ENCODE peak calls at places on chromosomes 4 and X, in five cellular contexts. M is pancreas, O is brain microvascular endothelial cell, Y is K562, N is RWPE1. G is an unnamed sample.

GRCh38 chr4:185896832-185897475 is 85.0 kb upstream of the SORBS2 start:
- DNase-seq in M (no peak), O (no peak), Y (no peak), N (no peak), G (no peak)

GRCh38 chr4:47913858-47914218 is 545 bp downstream of the NFXL1 start:
- DNase-seq in M (peak), O (no peak), Y (no peak), N (peak), G (peak)

GRCh38 chr4:39933689-39934590 is 43.8 kb downstream of the PDS5A start:
- DNase-seq in M (no peak), O (peak), Y (no peak), N (no peak), G (no peak)

GRCh38 chr4:11355224-11355623 is 73.5 kb downstream of the HS3ST1 start:
- DNase-seq in M (no peak), O (no peak), Y (no peak), N (no peak), G (no peak)

GRCh38 chr4:40745585-40745984 is 4.2 kb upstream of the NSUN7 start:
- DNase-seq in M (no peak), O (no peak), Y (no peak), N (no peak), G (no peak)

GRCh38 chr4:10123227-10124101 is 6.9 kb upstream of the WDR1 start:
- DNase-seq in M (no peak), O (peak), Y (no peak), N (no peak), G (peak)

GRCh38 chr4:88458091-88458740 is 1.3 kb downstream of the HERC5 start:
- DNase-seq in M (no peak), O (no peak), Y (no peak), N (no peak), G (no peak)

GRCh38 chrX:40065291-40066046 is 32.3 kb downstream of the BCOR start:
- DNase-seq in M (no peak), O (no peak), Y (no peak), N (no peak), G (no peak)

GRCh38 chrX:15468036-15468435 is 25.1 kb downstream of the PIR start:
- DNase-seq in M (no peak), O (peak), Y (no peak), N (peak), G (no peak)

GRCh38 chrX:15493118-15494082 is at the start of gene PIR:
- DNase-seq in M (peak), O (peak), Y (peak), N (peak), G (peak)

GRCh38 chr4:661231-661630 is 12.8 kb downstream of the ATP5ME start:
- DNase-seq in M (no peak), O (no peak), Y (no peak), N (no peak), G (no peak)

GRCh38 chr4:115042496-115042895 is 70.9 kb downstream of the NDST4 start:
- DNase-seq in M (no peak), O (no peak), Y (no peak), N (peak), G (no peak)

GRCh38 chr4:143397335-143397734 is 60.7 kb downstream of the GAB1 start:
- DNase-seq in M (no peak), O (no peak), Y (no peak), N (no peak), G (no peak)

GRCh38 chr4:121377065-121377464 is 3.8 kb downstream of the QRFPR start:
- DNase-seq in M (no peak), O (no peak), Y (no peak), N (no peak), G (no peak)

GRCh38 chr4:139668036-139668435 is 2.4 kb downstream of the MGST2 start:
- DNase-seq in M (no peak), O (no peak), Y (no peak), N (no peak), G (no peak)

GRCh38 chrX:110394653-110395052 is 36.0 kb downstream of the RTL9 start:
- DNase-seq in M (no peak), O (peak), Y (peak), N (peak), G (no peak)

GRCh38 chr4:25160714-25161598 is 707 bp upstream of the SEPSECS start:
- DNase-seq in M (no peak), O (no peak), Y (peak), N (peak), G (no peak)

GRCh38 chrX:47583240-47583861 is 1.1 kb downstream of the TIMP1 start:
- DNase-seq in M (no peak), O (no peak), Y (peak), N (no peak), G (no peak)

GRCh38 chr4:187238646-187239045 is 515.0 kb upstream of the FAT1 start:
- DNase-seq in M (no peak), O (no peak), Y (no peak), N (no peak), G (no peak)

GRCh38 chr4:8538703-8539567 is 41.3 kb upstream of the GPR78 start:
- DNase-seq in M (no peak), O (peak), Y (no peak), N (peak), G (no peak)
- H3K27ac ChIP-seq in M (no peak), O (no peak), Y (no peak), N (peak), G (no peak)

GRCh38 chr4:24033626-24034025 is 143.8 kb upstream of the PPARGC1A start:
- DNase-seq in M (no peak), O (no peak), Y (no peak), N (no peak), G (no peak)

GRCh38 chr4:24032371-24032989 is 142.6 kb upstream of the PPARGC1A start:
- DNase-seq in M (no peak), O (no peak), Y (no peak), N (no peak), G (no peak)
- TF ChIP-seq CTCF in M (no peak), O (peak), Y (peak), N (no peak), G (no peak)

GRCh38 chr4:165201806-165202205 is 5.6 kb upstream of the KLHL2 start:
- DNase-seq in M (no peak), O (no peak), Y (no peak), N (no peak), G (no peak)
- H3K27ac ChIP-seq in M (no peak), O (no peak), Y (no peak), N (no peak), G (no peak)

GRCh38 chrX:29911673-29912072 is 303.7 kb upstream of the MAGEB2 start:
- DNase-seq in M (no peak), O (no peak), Y (no peak), N (peak), G (no peak)
- TF ChIP-seq CTCF in M (no peak), O (no peak), Y (no peak), N (no peak), G (no peak)

GRCh38 chr4:113522433-113522832 is 239.1 kb downstream of the CAMK2D start:
- DNase-seq in M (no peak), O (no peak), Y (no peak), N (no peak), G (no peak)
- H3K27ac ChIP-seq in M (no peak), O (no peak), Y (no peak), N (no peak), G (no peak)

DNA sequence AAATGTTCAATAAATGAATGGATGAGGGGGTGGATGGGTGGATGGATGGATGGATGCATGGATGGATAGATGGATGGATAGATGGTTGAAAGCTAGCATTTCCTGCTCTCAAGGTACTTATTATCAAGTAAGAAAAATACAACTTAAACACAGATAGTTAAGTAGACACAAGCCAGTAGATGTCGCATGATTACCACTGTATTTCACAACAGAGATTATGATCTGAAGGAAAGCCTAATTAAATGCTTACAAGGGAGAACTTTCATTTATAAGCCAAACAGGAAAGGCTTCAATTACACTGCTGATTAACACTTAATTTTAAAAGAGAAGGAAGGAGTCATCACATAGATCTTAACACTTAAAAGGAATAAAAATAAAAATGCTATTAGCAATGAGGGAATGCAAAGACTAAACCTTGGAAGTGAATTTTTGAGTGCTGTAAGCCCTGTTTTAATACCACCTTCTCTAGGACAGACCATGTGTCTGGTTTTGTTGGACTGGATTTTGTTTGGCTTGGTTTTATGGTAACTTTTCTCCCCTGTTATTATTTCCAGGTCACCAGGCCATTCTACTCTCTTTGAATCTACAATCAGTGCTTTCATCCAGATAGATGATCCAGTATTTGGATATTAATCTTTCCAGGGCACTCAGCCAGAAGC is 75.4 kb upstream of the SLC39A8 start:
- DNase-seq in M (no peak), O (no peak), Y (no peak), N (no peak), G (no peak)
- TF ChIP-seq CTCF in M (no peak), O (no peak), Y (no peak), N (peak), G (peak)

GRCh38 chr4:172997217-172997609 is 171.4 kb upstream of the GALNT7 start:
- DNase-seq in M (no peak), O (no peak), Y (no peak), N (no peak), G (no peak)

GRCh38 chr4:173001571-173001970 is 167.0 kb upstream of the GALNT7 start:
- DNase-seq in M (no peak), O (no peak), Y (no peak), N (no peak), G (no peak)

GRCh38 chr4:172997851-172998250 is 170.8 kb upstream of the GALNT7 start:
- DNase-seq in M (no peak), O (no peak), Y (no peak), N (no peak), G (no peak)

GRCh38 chr4:172996571-172997216 is 171.9 kb upstream of the GALNT7 start:
- DNase-seq in M (no peak), O (peak), Y (no peak), N (peak), G (no peak)

DNA sequence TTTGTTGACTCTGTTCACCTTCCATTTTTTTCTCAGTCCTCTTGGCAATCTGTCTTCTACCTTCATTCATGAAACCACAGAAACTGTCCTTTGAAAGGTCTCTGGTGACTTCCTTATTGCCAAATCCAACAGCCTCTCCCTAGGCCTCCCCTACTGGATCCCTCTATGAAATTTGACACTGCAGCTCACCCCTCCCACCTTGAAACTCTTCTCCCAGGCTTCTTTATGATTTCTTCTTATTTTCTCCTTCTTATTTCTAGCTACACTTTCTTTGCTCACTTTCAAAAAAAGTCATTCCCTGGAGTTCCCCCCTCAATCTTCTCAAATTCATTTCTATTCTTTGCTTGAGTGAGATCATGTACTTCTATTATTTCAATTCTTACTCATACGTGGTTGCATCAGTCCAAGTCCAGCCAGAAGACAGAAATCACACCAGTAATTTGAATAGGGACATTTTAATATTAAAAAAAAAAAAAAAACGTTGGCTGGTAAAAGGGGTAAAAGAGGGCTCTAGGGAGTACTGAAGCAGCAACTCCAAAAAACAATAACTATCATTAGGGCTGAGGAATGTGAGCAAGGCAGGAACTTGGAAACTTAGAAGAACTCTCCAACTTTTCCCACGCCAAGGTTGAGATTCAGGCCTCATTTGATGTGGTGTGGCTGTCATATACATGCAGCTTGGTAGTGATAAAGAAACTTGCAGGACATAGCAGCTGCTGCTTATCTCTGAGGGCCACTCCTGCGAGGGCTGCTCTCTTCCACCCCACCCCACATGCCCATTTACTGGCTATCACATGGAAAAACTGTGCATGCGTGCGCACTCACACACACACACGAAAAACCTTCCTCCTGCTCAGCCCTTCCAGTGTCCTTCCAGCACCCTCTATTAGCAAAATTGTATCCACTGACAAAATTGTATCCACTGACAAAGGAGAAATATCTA is 169.8 kb upstream of the GALNT7 start:
- DNase-seq in M (no peak), O (peak), Y (peak), N (peak), G (no peak)
- H3K27ac ChIP-seq in M (no peak), O (peak), Y (peak), N (peak), G (peak)

G was measured in uterus.